ENCODE peak calls at places on chromosomes 2 and 18, in eight cellular contexts. One of them, this sample, is unnamed.

GRCh38 chr2:157743051-157743450 is 114.4 kb upstream of the ACVR1C start:
- DNase-seq in activated naive CD8-positive, alpha-beta T cell treated with anti-CD3 and anti-CD28 coated beads for 36 hours: peak
- DNase-seq in stimulated activated CD8-positive, alpha-beta memory T cell treated with anti-CD3 and anti-CD28 coated beads, Interleukin-4, amount 100 ng/mL, for 1 hour: no peak
- DNase-seq in GF-D8: no peak
- DNase-seq in cardiac fibroblast: no peak
- DNase-seq in effector memory CD8-positive, alpha-beta T cell: no peak
- DNase-seq in NCI-H345: no peak
- DNase-seq in iris pigment epithelial cell: no peak
- DNase-seq in this sample: no peak

GRCh38 chr2:112277591-112278220 is 2.3 kb downstream of the ZC3H6 start:
- DNase-seq in stimulated activated CD8-positive, alpha-beta memory T cell treated with anti-CD3 and anti-CD28 coated beads, Interleukin-4, amount 100 ng/mL, for 1 hour: no peak
- DNase-seq in NCI-H345: no peak
- DNase-seq in iris pigment epithelial cell: no peak
- DNase-seq in GF-D8: no peak
- DNase-seq in effector memory CD8-positive, alpha-beta T cell: no peak
- DNase-seq in cardiac fibroblast: peak
- DNase-seq in activated naive CD8-positive, alpha-beta T cell treated with anti-CD3 and anti-CD28 coated beads for 36 hours: no peak
- DNase-seq in this sample: no peak

GRCh38 chr2:124048102-124048501 is 23.0 kb downstream of the CNTNAP5 start:
- DNase-seq in activated naive CD8-positive, alpha-beta T cell treated with anti-CD3 and anti-CD28 coated beads for 36 hours: no peak
- DNase-seq in NCI-H345: no peak
- DNase-seq in effector memory CD8-positive, alpha-beta T cell: no peak
- DNase-seq in iris pigment epithelial cell: no peak
- DNase-seq in cardiac fibroblast: no peak
- DNase-seq in GF-D8: no peak
- DNase-seq in stimulated activated CD8-positive, alpha-beta memory T cell treated with anti-CD3 and anti-CD28 coated beads, Interleukin-4, amount 100 ng/mL, for 1 hour: no peak
- DNase-seq in this sample: no peak

GRCh38 chr2:240237609-240238151 is 97.2 kb upstream of the OTOS start:
- DNase-seq in activated naive CD8-positive, alpha-beta T cell treated with anti-CD3 and anti-CD28 coated beads for 36 hours: no peak
- DNase-seq in iris pigment epithelial cell: peak
- DNase-seq in effector memory CD8-positive, alpha-beta T cell: no peak
- DNase-seq in NCI-H345: peak
- DNase-seq in stimulated activated CD8-positive, alpha-beta memory T cell treated with anti-CD3 and anti-CD28 coated beads, Interleukin-4, amount 100 ng/mL, for 1 hour: no peak
- DNase-seq in cardiac fibroblast: peak
- DNase-seq in GF-D8: no peak
- DNase-seq in this sample: peak

GRCh38 chr18:13313006-13313661 is 94.6 kb downstream of the LDLRAD4 start:
- DNase-seq in GF-D8: no peak
- DNase-seq in NCI-H345: no peak
- DNase-seq in iris pigment epithelial cell: no peak
- DNase-seq in activated naive CD8-positive, alpha-beta T cell treated with anti-CD3 and anti-CD28 coated beads for 36 hours: no peak
- DNase-seq in stimulated activated CD8-positive, alpha-beta memory T cell treated with anti-CD3 and anti-CD28 coated beads, Interleukin-4, amount 100 ng/mL, for 1 hour: no peak
- DNase-seq in cardiac fibroblast: no peak
- DNase-seq in effector memory CD8-positive, alpha-beta T cell: no peak
- DNase-seq in this sample: no peak

GRCh38 chr2:210157546-210157945 is 13.7 kb downstream of the KANSL1L start:
- DNase-seq in cardiac fibroblast: no peak
- DNase-seq in stimulated activated CD8-positive, alpha-beta memory T cell treated with anti-CD3 and anti-CD28 coated beads, Interleukin-4, amount 100 ng/mL, for 1 hour: no peak
- DNase-seq in iris pigment epithelial cell: no peak
- DNase-seq in NCI-H345: no peak
- DNase-seq in GF-D8: no peak
- DNase-seq in activated naive CD8-positive, alpha-beta T cell treated with anti-CD3 and anti-CD28 coated beads for 36 hours: no peak
- DNase-seq in effector memory CD8-positive, alpha-beta T cell: no peak
- DNase-seq in this sample: no peak

GRCh38 chr2:203993011-203993410 is 56.4 kb downstream of the ICOS start:
- DNase-seq in activated naive CD8-positive, alpha-beta T cell treated with anti-CD3 and anti-CD28 coated beads for 36 hours: no peak
- DNase-seq in GF-D8: no peak
- DNase-seq in cardiac fibroblast: no peak
- DNase-seq in stimulated activated CD8-positive, alpha-beta memory T cell treated with anti-CD3 and anti-CD28 coated beads, Interleukin-4, amount 100 ng/mL, for 1 hour: no peak
- DNase-seq in NCI-H345: no peak
- DNase-seq in effector memory CD8-positive, alpha-beta T cell: no peak
- DNase-seq in iris pigment epithelial cell: no peak
- DNase-seq in this sample: no peak

GRCh38 chr2:117432746-117433145 is 381.7 kb upstream of the DDX18 start:
- DNase-seq in activated naive CD8-positive, alpha-beta T cell treated with anti-CD3 and anti-CD28 coated beads for 36 hours: no peak
- DNase-seq in GF-D8: no peak
- DNase-seq in iris pigment epithelial cell: no peak
- DNase-seq in stimulated activated CD8-positive, alpha-beta memory T cell treated with anti-CD3 and anti-CD28 coated beads, Interleukin-4, amount 100 ng/mL, for 1 hour: no peak
- DNase-seq in cardiac fibroblast: no peak
- DNase-seq in NCI-H345: no peak
- DNase-seq in effector memory CD8-positive, alpha-beta T cell: no peak
- DNase-seq in this sample: no peak

GRCh38 chr2:35871672-35872071 is 483.9 kb upstream of the CRIM1 start:
- DNase-seq in cardiac fibroblast: no peak
- DNase-seq in NCI-H345: no peak
- DNase-seq in stimulated activated CD8-positive, alpha-beta memory T cell treated with anti-CD3 and anti-CD28 coated beads, Interleukin-4, amount 100 ng/mL, for 1 hour: no peak
- DNase-seq in GF-D8: no peak
- DNase-seq in activated naive CD8-positive, alpha-beta T cell treated with anti-CD3 and anti-CD28 coated beads for 36 hours: no peak
- DNase-seq in effector memory CD8-positive, alpha-beta T cell: no peak
- DNase-seq in iris pigment epithelial cell: no peak
- DNase-seq in this sample: no peak

GRCh38 chr2:179749210-179749609 is 112.2 kb downstream of the ZNF385B start:
- DNase-seq in iris pigment epithelial cell: peak
- DNase-seq in NCI-H345: no peak
- DNase-seq in cardiac fibroblast: peak
- DNase-seq in stimulated activated CD8-positive, alpha-beta memory T cell treated with anti-CD3 and anti-CD28 coated beads, Interleukin-4, amount 100 ng/mL, for 1 hour: no peak
- DNase-seq in GF-D8: no peak
- DNase-seq in activated naive CD8-positive, alpha-beta T cell treated with anti-CD3 and anti-CD28 coated beads for 36 hours: no peak
- DNase-seq in effector memory CD8-positive, alpha-beta T cell: no peak
- DNase-seq in this sample: peak

GRCh38 chr2:217398860-217399259 is 539.0 kb upstream of the TNP1 start:
- DNase-seq in iris pigment epithelial cell: no peak
- DNase-seq in cardiac fibroblast: no peak
- DNase-seq in NCI-H345: no peak
- DNase-seq in effector memory CD8-positive, alpha-beta T cell: no peak
- DNase-seq in stimulated activated CD8-positive, alpha-beta memory T cell treated with anti-CD3 and anti-CD28 coated beads, Interleukin-4, amount 100 ng/mL, for 1 hour: no peak
- DNase-seq in GF-D8: no peak
- DNase-seq in activated naive CD8-positive, alpha-beta T cell treated with anti-CD3 and anti-CD28 coated beads for 36 hours: peak
- DNase-seq in this sample: no peak

GRCh38 chr18:73511751-73512525 is 635.7 kb downstream of the FBXO15 start:
- DNase-seq in NCI-H345: no peak
- DNase-seq in stimulated activated CD8-positive, alpha-beta memory T cell treated with anti-CD3 and anti-CD28 coated beads, Interleukin-4, amount 100 ng/mL, for 1 hour: no peak
- DNase-seq in effector memory CD8-positive, alpha-beta T cell: no peak
- DNase-seq in iris pigment epithelial cell: no peak
- DNase-seq in GF-D8: no peak
- DNase-seq in cardiac fibroblast: peak
- DNase-seq in activated naive CD8-positive, alpha-beta T cell treated with anti-CD3 and anti-CD28 coated beads for 36 hours: no peak
- DNase-seq in this sample: no peak

GRCh38 chr2:121561617-121562268 is 31.1 kb downstream of the RNU4ATAC start:
- DNase-seq in iris pigment epithelial cell: peak
- DNase-seq in effector memory CD8-positive, alpha-beta T cell: no peak
- DNase-seq in stimulated activated CD8-positive, alpha-beta memory T cell treated with anti-CD3 and anti-CD28 coated beads, Interleukin-4, amount 100 ng/mL, for 1 hour: no peak
- DNase-seq in activated naive CD8-positive, alpha-beta T cell treated with anti-CD3 and anti-CD28 coated beads for 36 hours: no peak
- DNase-seq in cardiac fibroblast: peak
- DNase-seq in GF-D8: no peak
- DNase-seq in NCI-H345: no peak
- DNase-seq in this sample: peak

GRCh38 chr2:197152451-197153228 is 157.9 kb downstream of the ANKRD44 start:
- DNase-seq in iris pigment epithelial cell: peak
- DNase-seq in effector memory CD8-positive, alpha-beta T cell: no peak
- DNase-seq in activated naive CD8-positive, alpha-beta T cell treated with anti-CD3 and anti-CD28 coated beads for 36 hours: no peak
- DNase-seq in cardiac fibroblast: peak
- DNase-seq in GF-D8: peak
- DNase-seq in stimulated activated CD8-positive, alpha-beta memory T cell treated with anti-CD3 and anti-CD28 coated beads, Interleukin-4, amount 100 ng/mL, for 1 hour: no peak
- DNase-seq in NCI-H345: no peak
- DNase-seq in this sample: peak

This sample was measured in HCEC 1CT.